ENCODE peak calls at places on chromosomes 5 and 9, in seven cellular contexts. Q, E, D, K, W, A and L are unnamed samples.

GRCh38 chr5:177507596-177508216 is 1.9 kb downstream of the DOK3 start:
- DNase-seq in A (no peak), E (no peak), K (no peak), Q (no peak), D (no peak), W (no peak), L (no peak)

GRCh38 chr5:72138943-72139467 is 31.7 kb downstream of the MAP1B start:
- DNase-seq in E (peak; percentile 98), W (peak; percentile 95), K (peak; percentile 39), A (no peak), D (peak; percentile 80), Q (no peak), L (peak; percentile 79)

GRCh38 chr5:3612561-3613175 is 17.0 kb downstream of the IRX1 start:
- DNase-seq in A (no peak), W (no peak), Q (no peak), D (no peak), E (peak; percentile 34), K (no peak), L (no peak)

GRCh38 chr5:134438641-134439621 is 27.2 kb upstream of the CDKN2AIPNL start:
- DNase-seq in W (peak; percentile 73), A (peak; percentile 78), E (peak; percentile 96), K (peak; percentile 90), D (peak; percentile 97), Q (peak; percentile 75), L (peak; percentile 89)

GRCh38 chr5:1967716-1968115 is 85.0 kb upstream of the IRX4 start:
- DNase-seq in Q (no peak), D (no peak), W (no peak), K (no peak), E (no peak), A (no peak), L (no peak)

GRCh38 chr5:78361226-78361993 is 993 bp downstream of the SCAMP1 start:
- DNase-seq in E (peak; percentile 68), K (peak; percentile 19), A (peak; percentile 28), Q (peak; percentile 53), W (peak; percentile 60), D (peak; percentile 82), L (no peak)

GRCh38 chr5:129367883-129368282 is 92.2 kb upstream of the ADAMTS19 start:
- DNase-seq in K (no peak), Q (no peak), E (peak; percentile 74), A (no peak), W (no peak), D (peak; percentile 62), L (no peak)

GRCh38 chr5:168163966-168164365 is 127.5 kb upstream of the WWC1 start:
- DNase-seq in Q (peak; percentile 48), K (no peak), E (no peak), A (no peak), D (no peak), W (peak; percentile 19), L (no peak)

GRCh38 chr5:58022055-58022454 is 437.8 kb downstream of the PLK2 start:
- DNase-seq in E (no peak), D (peak; percentile 59), W (no peak), K (no peak), Q (no peak), A (no peak), L (no peak)

GRCh38 chr9:69502671-69503301 is 169.4 kb downstream of the APBA1 start:
- DNase-seq in Q (no peak), D (peak; percentile 38), E (peak; percentile 49), W (peak; percentile 51), K (no peak), A (no peak), L (no peak)

GRCh38 chr5:32057157-32058096 is 116.7 kb downstream of the GOLPH3 start:
- DNase-seq in E (no peak), D (peak; percentile 21), A (no peak), K (no peak), Q (no peak), W (no peak), L (no peak)

GRCh38 chr5:149732500-149733128 is 2.5 kb downstream of the PPARGC1B start:
- DNase-seq in Q (peak; percentile 78), W (no peak), D (peak; percentile 38), E (no peak), A (peak; percentile 58), K (peak; percentile 29), L (no peak)

GRCh38 chr5:115430374-115430773 is 114.2 kb downstream of the FEM1C start:
- DNase-seq in K (no peak), W (no peak), E (no peak), Q (no peak), A (no peak), D (no peak), L (no peak)

GRCh38 chr5:120012441-120012840 is 383.1 kb downstream of the FAM170A start:
- DNase-seq in K (no peak), D (no peak), W (no peak), A (no peak), Q (no peak), E (no peak), L (no peak)

GRCh38 chr9:94783121-94783664 is 56.7 kb downstream of the AOPEP start:
- DNase-seq in D (peak; percentile 94), A (peak; percentile 53), Q (peak; percentile 76), E (peak; percentile 84), K (peak; percentile 64), W (peak; percentile 78), L (peak; percentile 58)

GRCh38 chr9:107674937-107675277 is 185.3 kb upstream of the KLF4 start:
- DNase-seq in Q (peak; percentile 14), K (no peak), A (peak; percentile 22), D (no peak), E (no peak), W (no peak), L (no peak)

GRCh38 chr5:170149206-170149515 is 43.5 kb downstream of the FOXI1 start:
- DNase-seq in K (no peak), E (no peak), D (no peak), Q (no peak), W (no peak), A (no peak), L (no peak)

GRCh38 chr5:42808888-42809611 is 2.6 kb downstream of the SELENOP start:
- DNase-seq in D (no peak), Q (no peak), W (no peak), A (no peak), K (no peak), E (no peak), L (no peak)

GRCh38 chr9:136342191-136343120 is 15.1 kb downstream of the GPSM1 start:
- DNase-seq in W (peak; percentile 27), A (peak; percentile 87), E (peak; percentile 48), Q (peak; percentile 87), D (peak; percentile 71), K (peak; percentile 79), L (peak; percentile 57)

GRCh38 chr5:34658023-34658422 is 1.9 kb downstream of the RAI14 start:
- DNase-seq in W (no peak), K (no peak), E (peak; percentile 42), D (peak; percentile 26), A (no peak), Q (no peak), L (no peak)
- TF ChIP-seq CTCF in W (peak; percentile 31), K (no peak), E (peak; percentile 21), D (no peak), A (no peak), Q (no peak), L (peak; percentile 47)

DNA sequence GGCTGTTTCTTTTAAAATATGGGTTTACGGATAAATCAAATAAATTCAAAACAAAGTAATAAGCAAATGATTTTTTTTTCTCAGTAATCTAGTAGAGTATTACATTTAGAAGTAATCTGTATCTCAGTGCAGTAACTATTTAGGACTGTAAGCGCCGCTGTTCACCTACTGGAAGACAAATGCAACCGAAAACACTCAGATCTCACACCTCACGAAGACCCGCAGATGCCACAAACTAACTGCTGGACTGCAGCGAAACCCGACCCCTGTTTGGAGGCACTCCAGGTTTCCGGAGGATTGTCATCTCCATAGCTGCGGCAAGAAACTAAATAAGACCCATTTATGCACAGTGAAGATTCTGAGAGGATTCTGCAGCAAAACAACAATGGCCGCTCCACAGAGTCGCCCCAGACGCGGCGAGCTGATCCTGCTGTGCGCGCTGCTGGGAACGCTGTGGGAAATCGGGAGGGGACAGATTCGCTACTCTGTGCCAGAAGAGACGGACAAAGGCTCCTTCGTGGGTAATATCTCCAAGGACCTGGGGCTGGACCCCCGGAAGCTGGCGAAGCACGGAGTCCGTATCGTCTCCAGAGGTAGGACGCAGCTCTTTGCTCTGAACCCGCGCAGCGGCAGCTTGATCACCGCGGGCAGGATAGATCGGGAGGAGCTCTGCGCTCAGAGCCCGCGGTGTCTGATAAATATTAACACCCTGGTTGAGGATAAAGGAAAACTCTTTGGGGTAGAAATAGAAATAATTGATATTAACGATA is at the start of gene PCDHGA8:
- DNase-seq in A (no peak), Q (no peak), K (no peak), E (no peak), D (no peak), W (no peak), L (no peak)
- TF ChIP-seq CTCF in A (peak; percentile 39), Q (no peak), K (no peak), E (no peak), D (peak; percentile 12), W (peak; percentile 9), L (peak; percentile 23)

DNA sequence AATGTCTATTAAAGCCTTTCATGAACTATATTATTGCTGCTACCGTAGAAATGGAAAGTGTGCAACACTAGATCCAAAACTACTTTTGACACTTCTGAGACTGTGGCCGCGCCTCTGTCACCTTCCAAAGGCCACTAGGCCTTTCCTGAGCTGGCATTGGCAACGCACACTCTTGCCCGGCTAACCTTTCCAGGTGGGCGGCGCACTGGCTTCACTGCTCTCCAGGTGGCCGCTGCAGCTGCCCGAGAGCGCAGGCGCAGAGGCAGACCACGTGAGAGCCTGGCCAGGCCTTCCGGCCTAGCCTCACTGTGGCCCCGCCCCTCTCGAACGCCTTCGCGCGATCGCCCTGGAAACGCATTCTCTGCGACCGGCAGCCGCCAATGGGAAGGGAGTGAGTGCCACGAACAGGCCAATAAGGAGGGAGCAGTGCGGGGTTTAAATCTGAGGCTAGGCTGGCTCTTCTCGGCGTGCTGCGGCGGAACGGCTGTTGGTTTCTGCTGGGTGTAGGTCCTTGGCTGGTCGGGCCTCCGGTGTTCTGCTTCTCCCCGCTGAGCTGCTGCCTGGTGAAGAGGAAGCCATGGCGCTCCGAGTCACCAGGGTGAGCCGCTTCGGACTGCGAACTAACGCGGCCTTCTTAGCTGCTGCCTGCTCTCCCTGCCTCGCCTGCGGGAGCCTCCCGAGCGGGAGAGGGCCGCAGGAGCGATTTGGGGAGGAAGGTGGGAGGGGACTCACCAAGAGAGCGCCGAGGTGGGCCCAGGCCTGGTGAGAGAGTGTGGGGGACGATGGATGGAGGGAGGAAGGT is at the start of gene CCNB1:
- DNase-seq in Q (peak; percentile 98), K (peak; percentile 96), W (peak; percentile 87), A (peak; percentile 97), E (peak; percentile 88), D (peak; percentile 97), L (peak; percentile 89)
- TF ChIP-seq CTCF in Q (no peak), K (no peak), W (no peak), A (peak; percentile 11), E (no peak), D (peak; percentile 5), L (no peak)

GRCh38 chr9:131274674-131275331 is 1.5 kb downstream of the FAM78A start:
- DNase-seq in D (no peak), W (no peak), Q (peak; percentile 65), A (peak; percentile 71), K (no peak), E (no peak), L (no peak)

GRCh38 chr9:131276891-131277672 is 772 bp upstream of the FAM78A start:
- DNase-seq in E (no peak), A (no peak), Q (no peak), W (no peak), D (no peak), K (no peak), L (no peak)

GRCh38 chr9:131276107-131276888 is at the start of gene FAM78A:
- DNase-seq in E (no peak), K (no peak), A (peak; percentile 72), W (no peak), Q (peak; percentile 57), D (no peak), L (no peak)

GRCh38 chr9:131273791-131274673 is 2.3 kb downstream of the FAM78A start:
- DNase-seq in E (no peak), W (no peak), D (no peak), Q (no peak), K (no peak), A (no peak), L (no peak)

GRCh38 chr9:131275332-131276106 is 791 bp downstream of the FAM78A start:
- DNase-seq in Q (peak; percentile 49), A (peak; percentile 73), D (no peak), E (no peak), K (no peak), W (no peak), L (no peak)
- TF ChIP-seq CTCF in Q (no peak), A (peak; percentile 34), D (peak; percentile 4), E (no peak), K (no peak), W (no peak), L (no peak)